ENCODE peak calls at places on chromosomes 13 and 19, in five cellular contexts. X is neuronal stem cell, F is H9, K is H1, C is trophoblast cell. I is an unnamed sample.
A peak's percentile ranks its signal among the peaks of the same experiment; 100 is the strongest.

GRCh38 chr13:23654111-23655110 is 84.2 kb downstream of the TNFRSF19 start:
- DNase-seq in X (no peak), F (no peak), K (no peak), C (no peak), I (peak; percentile 49)

GRCh38 chr13:70568571-70568970 is 460.3 kb upstream of the KLHL1 start:
- DNase-seq in X (peak; percentile 20), F (no peak), K (no peak), C (peak; percentile 82), I (peak; percentile 65)

GRCh38 chr13:71979616-71980015 is 112.6 kb upstream of the DACH1 start:
- DNase-seq in X (no peak), F (peak; percentile 45), K (no peak), C (no peak), I (peak; percentile 3)

GRCh38 chr13:51033431-51034185 is 77.5 kb downstream of the C13orf42 start:
- DNase-seq in X (no peak), F (no peak), K (no peak), C (no peak), I (no peak)

GRCh38 chr13:72295173-72295572 is 428.2 kb upstream of the DACH1 start:
- DNase-seq in X (no peak), F (no peak), K (no peak), C (no peak), I (no peak)

GRCh38 chr13:72221276-72221962 is 354.4 kb upstream of the DACH1 start:
- DNase-seq in X (no peak), F (peak; percentile 91), K (peak; percentile 75), C (peak; percentile 65), I (peak; percentile 15)

GRCh38 chr19:50663280-50663790 is 14.1 kb downstream of the C19orf81 start:
- DNase-seq in X (no peak), F (no peak), K (no peak), C (peak; percentile 4), I (no peak)

GRCh38 chr13:85529216-85529590 is 270.0 kb downstream of the SLITRK6 start:
- DNase-seq in X (no peak), F (no peak), K (no peak), C (peak; percentile 54), I (peak; percentile 19)

GRCh38 chr13:97255515-97255999 is 33.4 kb downstream of the MBNL2 start:
- DNase-seq in X (no peak), F (no peak), K (no peak), C (peak; percentile 56), I (peak; percentile 57)

GRCh38 chr13:44523176-44524017 is 52.7 kb downstream of the TSC22D1 start:
- DNase-seq in X (no peak), F (no peak), K (no peak), C (peak; percentile 89), I (peak; percentile 72)

GRCh38 chr13:110916671-110917142 is 1.8 kb upstream of the ANKRD10 start:
- DNase-seq in X (no peak), F (no peak), K (no peak), C (peak; percentile 96), I (peak; percentile 83)

GRCh38 chr13:29923554-29924481 is 73.4 kb upstream of the UBL3 start:
- DNase-seq in X (no peak), F (peak; percentile 90), K (peak; percentile 77), C (peak; percentile 94), I (peak; percentile 98)

GRCh38 chr13:41648314-41648935 is 191.1 kb downstream of the RGCC start:
- DNase-seq in X (no peak), F (no peak), K (no peak), C (peak; percentile 61), I (peak; percentile 11)

GRCh38 chr13:25175431-25175830 is 3.3 kb upstream of the AMER2 start:
- DNase-seq in X (no peak), F (no peak), K (no peak), C (no peak), I (no peak)

GRCh38 chr19:13637664-13638063 is 126.7 kb upstream of the MRI1 start:
- DNase-seq in X (no peak), F (no peak), K (no peak), C (no peak), I (no peak)

GRCh38 chr13:98272549-98272948 is 95.5 kb upstream of the RNF113B start:
- DNase-seq in X (peak; percentile 54), F (no peak), K (no peak), C (no peak), I (no peak)
- H3K4ac ChIP-seq in X (no peak overlapping the region), F (no peak overlapping the region), K (no peak overlapping the region), C (peak overlapping the region; percentile 48), I (peak overlapping the region; percentile 79)

DNA sequence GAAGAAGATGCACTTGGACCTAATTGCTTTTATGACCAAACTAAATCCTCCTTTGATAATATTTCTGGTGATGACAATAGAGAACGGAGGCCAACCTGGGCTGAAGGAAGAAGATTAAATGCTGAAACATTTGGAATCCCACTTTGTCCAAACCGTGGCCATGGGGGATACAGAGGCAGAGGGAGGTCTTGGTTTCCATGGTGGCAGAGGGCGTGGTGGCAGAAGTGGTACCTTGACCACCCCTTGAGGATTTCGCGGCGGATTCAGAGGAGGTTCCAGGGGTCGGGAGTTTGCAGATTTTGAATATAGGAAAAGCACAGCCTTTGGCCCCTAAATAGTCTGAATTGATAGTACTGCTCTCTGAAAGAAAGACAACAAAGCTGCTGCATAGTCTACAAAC is 7.2 kb upstream of the LILRB3 start:
- DNase-seq in X (no peak), F (no peak), K (no peak), C (no peak), I (no peak)
- H2BK12ac ChIP-seq in X (no peak overlapping the region), F (no peak overlapping the region), K (no peak overlapping the region), C (no peak overlapping the region), I (no peak overlapping the region)

GRCh38 chr19:1019980-1020867 is 699 bp downstream of the TMEM259 start:
- DNase-seq in X (no peak), F (no peak), K (no peak), C (no peak), I (no peak)
- H3K4ac ChIP-seq in X (no peak overlapping the region), F (no peak overlapping the region), K (no peak overlapping the region), C (peak overlapping the region; percentile 94), I (peak overlapping the region; percentile 69)

GRCh38 chr13:38577048-38577447 is 109.8 kb upstream of the FREM2 start:
- DNase-seq in X (no peak), F (no peak), K (no peak), C (no peak), I (peak; percentile 24)

DNA sequence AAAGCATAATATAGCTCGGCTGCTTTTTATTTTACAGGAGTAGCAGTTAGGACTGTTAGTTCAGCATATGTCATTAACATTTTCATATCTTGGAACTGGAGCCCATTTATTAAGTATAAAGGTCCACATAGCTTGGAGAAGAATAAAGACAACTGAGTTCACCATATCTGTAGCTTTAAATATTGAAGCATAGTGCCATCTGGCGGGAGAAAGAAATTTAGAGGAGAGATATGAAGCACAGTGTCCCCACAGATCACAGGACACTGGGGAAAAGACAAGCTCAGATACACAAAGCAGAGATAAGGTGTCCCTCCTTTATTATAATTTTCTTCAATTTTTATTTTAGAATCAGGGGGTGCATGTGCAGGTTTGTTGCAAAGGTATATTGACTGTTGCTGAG is 104.7 kb upstream of the FREM2 start:
- DNase-seq in X (peak; percentile 33), F (no peak), K (no peak), C (peak; percentile 72), I (peak; percentile 29)
- H2BK12ac ChIP-seq in X (no peak overlapping the region), F (no peak overlapping the region), K (no peak overlapping the region), C (no peak overlapping the region), I (no peak overlapping the region)

GRCh38 chr13:109380457-109380856 is 405.9 kb downstream of the IRS2 start:
- DNase-seq in X (no peak), F (no peak), K (no peak), C (no peak), I (no peak)
- H3K4ac ChIP-seq in X (no peak overlapping the region), F (no peak overlapping the region), K (no peak overlapping the region), C (no peak overlapping the region), I (no peak overlapping the region)

DNA sequence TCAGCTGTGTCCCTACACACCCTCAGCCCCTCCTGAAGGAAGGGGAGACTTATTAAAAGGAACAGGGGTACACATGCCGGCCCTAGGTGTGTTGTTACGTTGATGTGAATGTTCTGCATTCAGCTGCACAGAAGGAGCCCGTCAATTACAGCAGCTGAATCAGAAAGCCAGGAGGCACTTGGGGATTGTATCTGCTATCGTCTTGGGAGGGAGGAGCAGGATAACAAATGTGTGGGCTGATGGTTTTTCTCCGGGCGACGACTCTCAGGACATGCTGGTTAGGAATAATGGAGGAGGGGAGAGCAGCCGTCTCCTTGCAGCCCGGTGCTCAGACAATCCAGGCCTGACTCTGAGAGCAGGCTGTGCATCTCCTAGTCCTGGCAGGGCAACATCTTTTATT is 25.6 kb downstream of the PEPD start:
- DNase-seq in X (no peak), F (no peak), K (no peak), C (no peak), I (no peak)
- H2BK12ac ChIP-seq in X (no peak overlapping the region), F (no peak overlapping the region), K (no peak overlapping the region), C (no peak overlapping the region), I (no peak overlapping the region)